ENCODE peak calls at places on chromosomes 4 and X, in nine cellular contexts. One of them, this sample, is unnamed. For H3K4me1, the result is how much of the 10 kb centered on the place peaks cover.

GRCh38 chr4:99462875-99463464 is 27.8 kb upstream of the ADH7 start:
- DNase-seq in spleen: peak
- DNase-seq in SK-N-SH: peak
- DNase-seq in suprapubic skin: no peak
- DNase-seq in transverse colon: peak
- DNase-seq in upper lobe of left lung: peak
- DNase-seq in K562: peak
- DNase-seq in breast epithelium: peak
- DNase-seq in GM23338: peak
- DNase-seq in this sample: no peak

GRCh38 chrX:138349351-138349750 is 362.2 kb downstream of the FGF13 start:
- DNase-seq in upper lobe of left lung: no peak
- DNase-seq in breast epithelium: no peak
- DNase-seq in transverse colon: no peak
- DNase-seq in spleen: no peak
- DNase-seq in K562: no peak
- DNase-seq in suprapubic skin: no peak
- DNase-seq in SK-N-SH: no peak
- DNase-seq in GM23338: peak
- DNase-seq in this sample: no peak

GRCh38 chr4:137359691-137360315 is 172.5 kb downstream of the PCDH18 start:
- DNase-seq in spleen: no peak
- DNase-seq in K562: no peak
- DNase-seq in transverse colon: no peak
- DNase-seq in GM23338: no peak
- DNase-seq in suprapubic skin: no peak
- DNase-seq in breast epithelium: no peak
- DNase-seq in SK-N-SH: peak
- DNase-seq in upper lobe of left lung: no peak
- DNase-seq in this sample: no peak

GRCh38 chrX:19721726-19722370 is 165.6 kb downstream of the SH3KBP1 start:
- DNase-seq in suprapubic skin: no peak
- DNase-seq in breast epithelium: no peak
- DNase-seq in spleen: no peak
- DNase-seq in SK-N-SH: no peak
- DNase-seq in upper lobe of left lung: peak
- DNase-seq in transverse colon: no peak
- DNase-seq in K562: no peak
- DNase-seq in GM23338: no peak
- DNase-seq in this sample: peak

GRCh38 chr4:152780267-152780811 is 585 bp downstream of the ARFIP1 start:
- DNase-seq in GM23338: peak
- DNase-seq in K562: peak
- DNase-seq in transverse colon: no peak
- DNase-seq in spleen: no peak
- DNase-seq in breast epithelium: no peak
- DNase-seq in suprapubic skin: no peak
- DNase-seq in SK-N-SH: peak
- DNase-seq in upper lobe of left lung: no peak
- DNase-seq in this sample: no peak

GRCh38 chr4:118265312-118266144 is 87.3 kb downstream of the PRSS12 start:
- DNase-seq in GM23338: peak
- DNase-seq in upper lobe of left lung: no peak
- DNase-seq in transverse colon: peak
- DNase-seq in K562: no peak
- DNase-seq in SK-N-SH: peak
- DNase-seq in spleen: peak
- DNase-seq in breast epithelium: no peak
- DNase-seq in suprapubic skin: no peak
- DNase-seq in this sample: no peak

GRCh38 chr4:91092398-91092955 is 965.3 kb downstream of the CCSER1 start:
- DNase-seq in transverse colon: no peak
- DNase-seq in K562: no peak
- DNase-seq in upper lobe of left lung: peak
- DNase-seq in GM23338: no peak
- DNase-seq in SK-N-SH: no peak
- DNase-seq in spleen: no peak
- DNase-seq in breast epithelium: no peak
- DNase-seq in suprapubic skin: no peak
- DNase-seq in this sample: no peak

GRCh38 chr4:111450867-111451266 is 694.4 kb upstream of the FAM241A start:
- DNase-seq in transverse colon: no peak
- DNase-seq in SK-N-SH: no peak
- DNase-seq in K562: no peak
- DNase-seq in GM23338: no peak
- DNase-seq in upper lobe of left lung: no peak
- DNase-seq in suprapubic skin: no peak
- DNase-seq in breast epithelium: no peak
- DNase-seq in spleen: no peak
- DNase-seq in this sample: no peak

GRCh38 chr4:147831452-147832192 is 99.7 kb downstream of the ARHGAP10 start:
- DNase-seq in breast epithelium: peak
- DNase-seq in transverse colon: peak
- DNase-seq in SK-N-SH: no peak
- DNase-seq in upper lobe of left lung: peak
- DNase-seq in K562: peak
- DNase-seq in spleen: no peak
- DNase-seq in suprapubic skin: no peak
- DNase-seq in GM23338: no peak
- DNase-seq in this sample: no peak

GRCh38 chr4:147833741-147834140 is 101.9 kb downstream of the ARHGAP10 start:
- DNase-seq in K562: no peak
- DNase-seq in GM23338: no peak
- DNase-seq in suprapubic skin: no peak
- DNase-seq in SK-N-SH: no peak
- DNase-seq in transverse colon: no peak
- DNase-seq in spleen: no peak
- DNase-seq in breast epithelium: no peak
- DNase-seq in upper lobe of left lung: no peak
- DNase-seq in this sample: no peak

GRCh38 chr4:147833254-147833653 is 101.4 kb downstream of the ARHGAP10 start:
- DNase-seq in breast epithelium: no peak
- DNase-seq in K562: no peak
- DNase-seq in transverse colon: no peak
- DNase-seq in SK-N-SH: no peak
- DNase-seq in suprapubic skin: no peak
- DNase-seq in spleen: no peak
- DNase-seq in GM23338: no peak
- DNase-seq in upper lobe of left lung: no peak
- DNase-seq in this sample: no peak

GRCh38 chr4:147836807-147837206 is 104.9 kb downstream of the ARHGAP10 start:
- DNase-seq in transverse colon: no peak
- DNase-seq in GM23338: no peak
- DNase-seq in SK-N-SH: no peak
- DNase-seq in breast epithelium: no peak
- DNase-seq in K562: no peak
- DNase-seq in spleen: no peak
- DNase-seq in upper lobe of left lung: no peak
- DNase-seq in suprapubic skin: no peak
- DNase-seq in this sample: no peak

DNA sequence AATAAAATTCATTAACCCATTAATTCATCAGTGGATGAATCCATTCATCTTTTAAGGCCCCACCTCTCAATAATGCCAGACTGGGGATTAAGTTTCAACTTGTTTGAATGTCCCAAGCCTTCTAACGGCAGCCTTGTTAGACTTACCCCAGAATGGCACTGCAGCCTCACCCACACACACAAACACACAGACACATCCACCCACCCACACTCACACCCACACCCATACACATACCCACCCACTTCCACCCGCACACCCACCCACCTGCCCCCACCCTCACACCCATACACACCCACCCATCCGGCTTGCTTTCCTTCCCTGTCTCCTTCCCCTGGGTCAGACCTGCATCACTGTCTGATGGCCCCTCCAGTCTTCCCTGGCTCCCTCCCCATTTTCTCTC is 102.6 kb downstream of the ARHGAP10 start:
- DNase-seq in suprapubic skin: no peak
- DNase-seq in breast epithelium: no peak
- DNase-seq in GM23338: no peak
- DNase-seq in SK-N-SH: no peak
- DNase-seq in K562: no peak
- DNase-seq in spleen: no peak
- DNase-seq in transverse colon: no peak
- DNase-seq in upper lobe of left lung: no peak
- DNase-seq in this sample: no peak
- H3K4me1 ChIP-seq in suprapubic skin: under half
- H3K4me1 ChIP-seq in breast epithelium: under half
- H3K4me1 ChIP-seq in GM23338: under half
- H3K4me1 ChIP-seq in SK-N-SH: under half
- H3K4me1 ChIP-seq in K562: under half
- H3K4me1 ChIP-seq in spleen: under half
- H3K4me1 ChIP-seq in transverse colon: under half
- H3K4me1 ChIP-seq in upper lobe of left lung: under half
- H3K4me1 ChIP-seq in this sample: under half

GRCh38 chr4:25879587-25879986 is 16.8 kb upstream of the SEL1L3 start:
- DNase-seq in upper lobe of left lung: no peak
- DNase-seq in transverse colon: no peak
- DNase-seq in breast epithelium: no peak
- DNase-seq in suprapubic skin: no peak
- DNase-seq in spleen: no peak
- DNase-seq in SK-N-SH: no peak
- DNase-seq in K562: no peak
- DNase-seq in GM23338: no peak
- DNase-seq in this sample: no peak

GRCh38 chr4:25881187-25881586 is 18.4 kb upstream of the SEL1L3 start:
- DNase-seq in breast epithelium: no peak
- DNase-seq in GM23338: no peak
- DNase-seq in upper lobe of left lung: no peak
- DNase-seq in suprapubic skin: no peak
- DNase-seq in K562: no peak
- DNase-seq in SK-N-SH: no peak
- DNase-seq in spleen: no peak
- DNase-seq in transverse colon: no peak
- DNase-seq in this sample: no peak

GRCh38 chr4:25878676-25879075 is 15.9 kb upstream of the SEL1L3 start:
- DNase-seq in spleen: no peak
- DNase-seq in transverse colon: peak
- DNase-seq in K562: no peak
- DNase-seq in suprapubic skin: no peak
- DNase-seq in upper lobe of left lung: no peak
- DNase-seq in GM23338: no peak
- DNase-seq in SK-N-SH: no peak
- DNase-seq in breast epithelium: no peak
- DNase-seq in this sample: no peak

GRCh38 chr4:25879991-25880641 is 17.3 kb upstream of the SEL1L3 start:
- DNase-seq in upper lobe of left lung: no peak
- DNase-seq in transverse colon: no peak
- DNase-seq in suprapubic skin: no peak
- DNase-seq in GM23338: no peak
- DNase-seq in SK-N-SH: no peak
- DNase-seq in spleen: no peak
- DNase-seq in breast epithelium: no peak
- DNase-seq in K562: no peak
- DNase-seq in this sample: no peak

DNA sequence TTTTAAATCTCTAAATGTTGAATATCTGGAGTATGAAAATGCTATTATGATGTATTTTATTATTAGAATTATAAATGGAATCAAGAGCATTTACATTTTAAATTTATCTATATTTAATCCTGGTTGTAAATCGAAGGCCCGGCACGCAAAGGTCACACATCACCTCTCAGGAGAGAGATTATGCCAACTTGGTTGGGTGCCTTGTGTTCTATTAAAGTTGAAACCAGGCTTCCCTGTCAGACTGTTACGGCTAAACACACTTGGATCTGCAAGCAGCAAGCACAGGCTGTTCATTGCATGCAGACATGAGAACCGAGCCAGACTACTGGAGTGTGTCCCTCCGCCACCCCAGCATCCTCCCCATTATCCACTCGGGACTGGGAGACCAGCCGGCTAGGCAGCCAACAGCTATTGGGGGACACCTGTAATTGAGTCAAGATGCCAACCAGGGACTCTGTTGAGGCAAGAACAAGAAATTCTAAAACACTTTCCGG is 16.4 kb upstream of the SEL1L3 start:
- DNase-seq in SK-N-SH: no peak
- DNase-seq in spleen: no peak
- DNase-seq in suprapubic skin: no peak
- DNase-seq in K562: no peak
- DNase-seq in upper lobe of left lung: no peak
- DNase-seq in breast epithelium: no peak
- DNase-seq in transverse colon: no peak
- DNase-seq in GM23338: no peak
- DNase-seq in this sample: no peak
- H3K4me3 ChIP-seq in SK-N-SH: no peak
- H3K4me3 ChIP-seq in spleen: no peak
- H3K4me3 ChIP-seq in suprapubic skin: no peak
- H3K4me3 ChIP-seq in K562: no peak
- H3K4me3 ChIP-seq in upper lobe of left lung: no peak
- H3K4me3 ChIP-seq in breast epithelium: no peak
- H3K4me3 ChIP-seq in transverse colon: no peak
- H3K4me3 ChIP-seq in GM23338: no peak
- H3K4me3 ChIP-seq in this sample: no peak

GRCh38 chr4:1166509-1167243 is 5.7 kb downstream of the SPON2 start:
- DNase-seq in transverse colon: no peak
- DNase-seq in spleen: peak
- DNase-seq in K562: peak
- DNase-seq in GM23338: no peak
- DNase-seq in SK-N-SH: no peak
- DNase-seq in breast epithelium: no peak
- DNase-seq in upper lobe of left lung: no peak
- DNase-seq in suprapubic skin: no peak
- DNase-seq in this sample: peak
- TF ChIP-seq POLR2AphosphoS5 in transverse colon: no peak
- TF ChIP-seq POLR2AphosphoS5 in spleen: no peak
- TF ChIP-seq POLR2AphosphoS5 in K562: no peak
- TF ChIP-seq POLR2AphosphoS5 in GM23338: no peak
- TF ChIP-seq POLR2AphosphoS5 in SK-N-SH: no peak
- TF ChIP-seq POLR2AphosphoS5 in breast epithelium: no peak
- TF ChIP-seq POLR2AphosphoS5 in upper lobe of left lung: no peak
- TF ChIP-seq POLR2AphosphoS5 in suprapubic skin: no peak
- TF ChIP-seq POLR2AphosphoS5 in this sample: no peak

GRCh38 chr4:87049508-87049907 is 114.7 kb downstream of the AFF1 start:
- DNase-seq in spleen: no peak
- DNase-seq in breast epithelium: no peak
- DNase-seq in GM23338: no peak
- DNase-seq in SK-N-SH: no peak
- DNase-seq in transverse colon: no peak
- DNase-seq in K562: no peak
- DNase-seq in suprapubic skin: no peak
- DNase-seq in upper lobe of left lung: no peak
- DNase-seq in this sample: no peak

GRCh38 chr4:87045659-87046058 is 110.8 kb downstream of the AFF1 start:
- DNase-seq in SK-N-SH: no peak
- DNase-seq in suprapubic skin: no peak
- DNase-seq in spleen: no peak
- DNase-seq in upper lobe of left lung: no peak
- DNase-seq in transverse colon: no peak
- DNase-seq in GM23338: no peak
- DNase-seq in K562: no peak
- DNase-seq in breast epithelium: no peak
- DNase-seq in this sample: no peak

GRCh38 chr4:87044511-87045369 is 109.9 kb downstream of the AFF1 start:
- DNase-seq in K562: peak
- DNase-seq in GM23338: peak
- DNase-seq in upper lobe of left lung: no peak
- DNase-seq in breast epithelium: no peak
- DNase-seq in spleen: no peak
- DNase-seq in transverse colon: no peak
- DNase-seq in SK-N-SH: peak
- DNase-seq in suprapubic skin: no peak
- DNase-seq in this sample: no peak

GRCh38 chr4:87046111-87046510 is 111.3 kb downstream of the AFF1 start:
- DNase-seq in transverse colon: no peak
- DNase-seq in GM23338: no peak
- DNase-seq in breast epithelium: no peak
- DNase-seq in upper lobe of left lung: no peak
- DNase-seq in K562: no peak
- DNase-seq in suprapubic skin: no peak
- DNase-seq in SK-N-SH: no peak
- DNase-seq in spleen: no peak
- DNase-seq in this sample: no peak

DNA sequence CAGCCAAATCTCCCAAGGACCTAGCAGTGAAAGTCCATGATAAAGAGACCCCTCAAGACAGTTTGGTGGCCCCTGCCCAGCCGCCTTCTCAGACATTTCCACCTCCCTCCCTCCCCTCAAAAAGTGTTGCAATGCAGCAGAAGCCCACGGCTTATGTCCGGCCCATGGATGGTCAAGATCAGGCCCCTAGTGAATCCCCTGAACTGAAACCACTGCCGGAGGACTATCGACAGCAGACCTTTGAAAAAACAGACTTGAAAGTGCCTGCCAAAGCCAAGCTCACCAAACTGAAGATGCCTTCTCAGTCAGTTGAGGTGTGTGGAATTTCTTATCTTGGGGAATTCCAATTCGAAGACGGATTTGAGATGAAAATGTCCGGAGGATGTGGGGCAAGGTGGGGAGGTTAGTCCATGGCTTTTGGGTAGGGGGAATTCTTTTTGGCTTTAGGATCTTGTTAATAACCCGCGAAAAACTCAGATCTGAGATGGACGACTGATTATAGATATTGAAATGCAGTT is 112.5 kb downstream of the AFF1 start:
- DNase-seq in GM23338: no peak
- DNase-seq in upper lobe of left lung: no peak
- DNase-seq in spleen: no peak
- DNase-seq in transverse colon: no peak
- DNase-seq in K562: no peak
- DNase-seq in breast epithelium: no peak
- DNase-seq in SK-N-SH: no peak
- DNase-seq in suprapubic skin: no peak
- DNase-seq in this sample: no peak
- H3K4me1 ChIP-seq in GM23338: half or more
- H3K4me1 ChIP-seq in upper lobe of left lung: half or more
- H3K4me1 ChIP-seq in spleen: half or more
- H3K4me1 ChIP-seq in transverse colon: under half
- H3K4me1 ChIP-seq in K562: under half
- H3K4me1 ChIP-seq in breast epithelium: under half
- H3K4me1 ChIP-seq in SK-N-SH: under half
- H3K4me1 ChIP-seq in suprapubic skin: half or more
- H3K4me1 ChIP-seq in this sample: half or more

This sample was measured in vagina.